ENCODE peak calls at places on chromosomes 12 and 14, in five cellular contexts. One of them, this sample, is unnamed.

GRCh38 chr14:80609055-80609454 is 332.5 kb downstream of the CEP128 start:
- DNase-seq in anterior cingulate cortex: no peak
- DNase-seq in upper lobe of right lung: no peak
- DNase-seq in omental fat pad: no peak
- DNase-seq in natural killer cell: no peak
- DNase-seq in this sample: no peak

GRCh38 chr14:65128096-65128495 is 25.8 kb upstream of the MAX start:
- DNase-seq in upper lobe of right lung: no peak
- DNase-seq in natural killer cell: no peak
- DNase-seq in omental fat pad: no peak
- DNase-seq in anterior cingulate cortex: no peak
- DNase-seq in this sample: no peak

GRCh38 chr12:104344682-104345081 is 41.1 kb downstream of the EID3 start:
- DNase-seq in natural killer cell: no peak
- DNase-seq in anterior cingulate cortex: no peak
- DNase-seq in upper lobe of right lung: no peak
- DNase-seq in omental fat pad: no peak
- DNase-seq in this sample: no peak

GRCh38 chr14:94451826-94452225 is 774 bp downstream of the SERPINA11 start:
- DNase-seq in omental fat pad: no peak
- DNase-seq in anterior cingulate cortex: no peak
- DNase-seq in upper lobe of right lung: no peak
- DNase-seq in natural killer cell: no peak
- DNase-seq in this sample: no peak

GRCh38 chr12:119624971-119625370 is 31.4 kb downstream of the TMEM233 start:
- DNase-seq in natural killer cell: no peak
- DNase-seq in upper lobe of right lung: no peak
- DNase-seq in omental fat pad: no peak
- DNase-seq in anterior cingulate cortex: no peak
- DNase-seq in this sample: no peak

GRCh38 chr14:73973497-73973896 is 23.4 kb downstream of the COQ6 start:
- DNase-seq in natural killer cell: no peak
- DNase-seq in upper lobe of right lung: no peak
- DNase-seq in omental fat pad: no peak
- DNase-seq in anterior cingulate cortex: no peak
- DNase-seq in this sample: no peak

GRCh38 chr14:90301580-90302181 is 30.1 kb downstream of the NRDE2 start:
- DNase-seq in omental fat pad: no peak
- DNase-seq in natural killer cell: no peak
- DNase-seq in anterior cingulate cortex: no peak
- DNase-seq in upper lobe of right lung: no peak
- DNase-seq in this sample: no peak

GRCh38 chr14:61911534-61911933 is 149.3 kb downstream of the SNAPC1 start:
- DNase-seq in omental fat pad: no peak
- DNase-seq in upper lobe of right lung: no peak
- DNase-seq in anterior cingulate cortex: no peak
- DNase-seq in natural killer cell: no peak
- DNase-seq in this sample: peak; percentile 25

GRCh38 chr12:54394281-54394719 is 9.8 kb upstream of the ZNF385A start:
- DNase-seq in anterior cingulate cortex: peak; percentile 40
- DNase-seq in omental fat pad: no peak
- DNase-seq in natural killer cell: no peak
- DNase-seq in upper lobe of right lung: no peak
- DNase-seq in this sample: no peak

GRCh38 chr12:50182461-50182860 is 15.3 kb upstream of the CERS5 start:
- DNase-seq in natural killer cell: no peak
- DNase-seq in anterior cingulate cortex: no peak
- DNase-seq in upper lobe of right lung: no peak
- DNase-seq in omental fat pad: no peak
- DNase-seq in this sample: no peak

GRCh38 chr12:82554529-82554928 is 132.2 kb upstream of the TMTC2 start:
- DNase-seq in anterior cingulate cortex: no peak
- DNase-seq in upper lobe of right lung: no peak
- DNase-seq in omental fat pad: no peak
- DNase-seq in natural killer cell: no peak
- DNase-seq in this sample: no peak

GRCh38 chr12:124150176-124150575 is 144.7 kb upstream of the RFLNA start:
- DNase-seq in anterior cingulate cortex: no peak
- DNase-seq in upper lobe of right lung: no peak
- DNase-seq in natural killer cell: no peak
- DNase-seq in omental fat pad: no peak
- DNase-seq in this sample: no peak

GRCh38 chr12:15778126-15778525 is 11.1 kb downstream of the EPS8 start:
- DNase-seq in upper lobe of right lung: no peak
- DNase-seq in omental fat pad: no peak
- DNase-seq in natural killer cell: no peak
- DNase-seq in anterior cingulate cortex: no peak
- DNase-seq in this sample: no peak

GRCh38 chr12:79426121-79426520 is 264.6 kb downstream of the PAWR start:
- DNase-seq in natural killer cell: no peak
- DNase-seq in anterior cingulate cortex: no peak
- DNase-seq in omental fat pad: no peak
- DNase-seq in upper lobe of right lung: no peak
- DNase-seq in this sample: no peak

GRCh38 chr14:45150386-45150890 is 14.7 kb downstream of the FANCM start:
- DNase-seq in omental fat pad: no peak
- DNase-seq in upper lobe of right lung: no peak
- DNase-seq in natural killer cell: no peak
- DNase-seq in anterior cingulate cortex: no peak
- DNase-seq in this sample: no peak

GRCh38 chr12:39405580-39405979 is 37.3 kb downstream of the KIF21A start:
- DNase-seq in omental fat pad: no peak
- DNase-seq in natural killer cell: no peak
- DNase-seq in upper lobe of right lung: no peak
- DNase-seq in anterior cingulate cortex: no peak
- DNase-seq in this sample: no peak

GRCh38 chr12:113201187-113202177 is 16.0 kb downstream of the RITA1 start:
- DNase-seq in natural killer cell: no peak
- DNase-seq in upper lobe of right lung: no peak
- DNase-seq in omental fat pad: no peak
- DNase-seq in anterior cingulate cortex: no peak
- DNase-seq in this sample: no peak

GRCh38 chr14:102086346-102086971 is 385 bp downstream of the HSP90AA1 start:
- DNase-seq in upper lobe of right lung: no peak
- DNase-seq in natural killer cell: peak; percentile 70
- DNase-seq in anterior cingulate cortex: peak; percentile 29
- DNase-seq in omental fat pad: no peak
- DNase-seq in this sample: peak; percentile 48

GRCh38 chr14:104202259-104203070 is 64.1 kb downstream of the KIF26A start:
- DNase-seq in natural killer cell: no peak
- DNase-seq in anterior cingulate cortex: peak; percentile 44
- DNase-seq in omental fat pad: no peak
- DNase-seq in upper lobe of right lung: peak; percentile 83
- DNase-seq in this sample: no peak

GRCh38 chr14:23538785-23539184 is 12.8 kb downstream of the ZFHX2 start:
- DNase-seq in upper lobe of right lung: no peak
- DNase-seq in anterior cingulate cortex: peak; percentile 63
- DNase-seq in omental fat pad: no peak
- DNase-seq in natural killer cell: no peak
- DNase-seq in this sample: no peak

GRCh38 chr12:6646276-6647082 is 753 bp downstream of the ACRBP start:
- DNase-seq in omental fat pad: no peak
- DNase-seq in anterior cingulate cortex: no peak
- DNase-seq in upper lobe of right lung: no peak
- DNase-seq in natural killer cell: no peak
- DNase-seq in this sample: no peak

GRCh38 chr14:32201816-32202467 is at the start of gene RNU6-7:
- DNase-seq in upper lobe of right lung: no peak
- DNase-seq in omental fat pad: no peak
- DNase-seq in anterior cingulate cortex: no peak
- DNase-seq in natural killer cell: no peak
- DNase-seq in this sample: no peak

GRCh38 chr12:64882687-64883086 is 58.2 kb downstream of the TBC1D30 start:
- DNase-seq in omental fat pad: no peak
- DNase-seq in upper lobe of right lung: no peak
- DNase-seq in natural killer cell: no peak
- DNase-seq in anterior cingulate cortex: no peak
- DNase-seq in this sample: no peak

GRCh38 chr12:71780207-71780822 is 25.7 kb downstream of the RAB21 start:
- DNase-seq in natural killer cell: no peak
- DNase-seq in anterior cingulate cortex: peak; percentile 38
- DNase-seq in omental fat pad: no peak
- DNase-seq in upper lobe of right lung: no peak
- DNase-seq in this sample: peak; percentile 69

GRCh38 chr12:50174971-50175715 is 8.0 kb upstream of the CERS5 start:
- DNase-seq in anterior cingulate cortex: no peak
- DNase-seq in upper lobe of right lung: no peak
- DNase-seq in omental fat pad: no peak
- DNase-seq in natural killer cell: no peak
- DNase-seq in this sample: no peak

GRCh38 chr12:88339966-88340365 is 197.9 kb downstream of the TMTC3 start:
- DNase-seq in natural killer cell: no peak
- DNase-seq in anterior cingulate cortex: no peak
- DNase-seq in omental fat pad: no peak
- DNase-seq in upper lobe of right lung: no peak
- DNase-seq in this sample: no peak

GRCh38 chr14:55936691-55937090 is 181.5 kb upstream of the PELI2 start:
- DNase-seq in upper lobe of right lung: no peak
- DNase-seq in anterior cingulate cortex: no peak
- DNase-seq in natural killer cell: no peak
- DNase-seq in omental fat pad: no peak
- DNase-seq in this sample: no peak

GRCh38 chr14:96102071-96102856 is 63.1 kb downstream of the C14orf132 start:
- DNase-seq in upper lobe of right lung: no peak
- DNase-seq in anterior cingulate cortex: no peak
- DNase-seq in omental fat pad: no peak
- DNase-seq in natural killer cell: no peak
- DNase-seq in this sample: no peak